ENCODE peak calls at places on chromosomes 13 and 19, in six cellular contexts. V is heart left ventricle, Z is brain microvascular endothelial cell, B is colonic mucosa, H is kidney epithelial cell, K is left ventricle myocardium inferior. M is an unnamed sample. For H3K27me3, the result is how much of the 10 kb centered on the place peaks cover.

GRCh38 chr19:42267644-42268141 is 1.4 kb upstream of the CIC start:
- DNase-seq in K (no peak), Z (no peak), V (no peak), B (no peak), H (no peak), M (peak)

GRCh38 chr19:11196406-11197287 is 698 bp downstream of the KANK2 start:
- DNase-seq in H (no peak), Z (no peak), K (peak), V (peak), B (peak), M (peak)

GRCh38 chr13:38804536-38804935 is 117.7 kb downstream of the FREM2 start:
- DNase-seq in H (peak), K (no peak), Z (no peak), V (no peak), B (no peak), M (no peak)

GRCh38 chr19:3821857-3822364 is 35.7 kb upstream of the MATK start:
- DNase-seq in Z (peak), B (peak), K (peak), V (peak), H (no peak), M (peak)

GRCh38 chr13:21742041-21742440 is 71.2 kb downstream of the FGF9 start:
- DNase-seq in Z (no peak), B (peak), H (no peak), K (no peak), V (no peak), M (no peak)

GRCh38 chr19:2574971-2575630 is 99.2 kb downstream of the GADD45B start:
- DNase-seq in B (no peak), H (no peak), V (no peak), K (no peak), Z (no peak), M (no peak)

GRCh38 chr19:19160489-19161035 is 9.5 kb downstream of the MEF2B start:
- DNase-seq in K (no peak), H (no peak), Z (no peak), B (no peak), V (no peak), M (no peak)

GRCh38 chr19:48506138-48506733 is 5.4 kb downstream of the LMTK3 start:
- DNase-seq in Z (no peak), B (no peak), V (no peak), H (no peak), K (no peak), M (no peak)

GRCh38 chr13:79528759-79529191 is 47.8 kb downstream of the NDFIP2 start:
- DNase-seq in K (no peak), B (no peak), H (no peak), Z (no peak), V (no peak), M (no peak)

DNA sequence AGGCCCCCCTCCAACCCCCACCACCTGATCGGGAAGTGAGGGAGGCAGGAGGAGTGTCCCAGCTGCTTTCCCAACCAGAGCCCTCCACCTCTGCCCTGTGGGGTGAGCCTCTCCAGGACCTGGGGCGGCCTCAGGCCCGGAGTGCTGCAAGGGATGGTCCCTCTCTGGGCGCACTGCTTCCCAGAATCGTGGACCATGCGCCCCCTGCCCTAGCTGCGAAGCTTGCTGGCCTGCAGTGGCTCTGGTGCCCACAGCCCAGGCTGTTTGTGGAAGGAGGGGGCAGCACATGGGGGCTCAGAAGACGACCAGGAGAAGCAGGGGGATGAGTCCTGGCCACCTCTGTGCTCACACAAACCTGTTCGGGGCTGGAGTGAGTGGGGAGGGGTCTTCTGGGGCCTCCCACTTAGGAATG is 33.6 kb downstream of the CEBPG start:
- DNase-seq in V (no peak), K (no peak), B (no peak), H (no peak), Z (no peak), M (peak)
- TF ChIP-seq CTCF in V (no peak), K (no peak), B (no peak), H (no peak), Z (no peak), M (no peak)

DNA sequence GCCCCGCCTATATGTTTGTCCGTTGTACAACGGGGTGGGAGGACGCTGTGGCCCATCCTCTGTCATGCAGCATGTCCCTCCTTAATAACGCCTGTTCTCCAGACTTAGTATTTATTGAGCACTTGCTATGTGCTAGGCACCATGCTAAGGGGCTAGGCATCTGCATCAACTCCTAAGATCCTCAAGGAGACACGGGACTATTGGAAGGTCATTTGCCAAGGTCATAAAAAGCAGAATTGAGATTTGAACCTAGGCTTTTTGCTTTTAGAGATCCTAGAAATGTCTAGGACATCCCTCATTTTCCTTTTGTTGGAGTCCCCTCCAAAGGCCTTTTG is 1.8 kb upstream of the MAST1 start:
- DNase-seq in H (no peak), Z (no peak), K (no peak), V (no peak), B (no peak), M (no peak)
- H3K27me3 ChIP-seq in H (half or more), Z (half or more), K (half or more), V (half or more), B (half or more), M (under half)

GRCh38 chr13:64154514-64154913 is 2738.9 kb upstream of the PCDH20 start:
- DNase-seq in V (no peak), B (no peak), Z (no peak), H (no peak), K (no peak), M (no peak)
- TF ChIP-seq CTCF in V (no peak), B (no peak), Z (no peak), H (peak), K (no peak), M (no peak)

GRCh38 chr19:8129061-8129460 is 20.3 kb downstream of the FBN3 start:
- DNase-seq in Z (no peak), B (no peak), H (no peak), V (no peak), K (no peak), M (no peak)
- H3K27me3 ChIP-seq in Z (under half), B (under half), H (under half), V (under half), K (half or more), M (under half)

DNA sequence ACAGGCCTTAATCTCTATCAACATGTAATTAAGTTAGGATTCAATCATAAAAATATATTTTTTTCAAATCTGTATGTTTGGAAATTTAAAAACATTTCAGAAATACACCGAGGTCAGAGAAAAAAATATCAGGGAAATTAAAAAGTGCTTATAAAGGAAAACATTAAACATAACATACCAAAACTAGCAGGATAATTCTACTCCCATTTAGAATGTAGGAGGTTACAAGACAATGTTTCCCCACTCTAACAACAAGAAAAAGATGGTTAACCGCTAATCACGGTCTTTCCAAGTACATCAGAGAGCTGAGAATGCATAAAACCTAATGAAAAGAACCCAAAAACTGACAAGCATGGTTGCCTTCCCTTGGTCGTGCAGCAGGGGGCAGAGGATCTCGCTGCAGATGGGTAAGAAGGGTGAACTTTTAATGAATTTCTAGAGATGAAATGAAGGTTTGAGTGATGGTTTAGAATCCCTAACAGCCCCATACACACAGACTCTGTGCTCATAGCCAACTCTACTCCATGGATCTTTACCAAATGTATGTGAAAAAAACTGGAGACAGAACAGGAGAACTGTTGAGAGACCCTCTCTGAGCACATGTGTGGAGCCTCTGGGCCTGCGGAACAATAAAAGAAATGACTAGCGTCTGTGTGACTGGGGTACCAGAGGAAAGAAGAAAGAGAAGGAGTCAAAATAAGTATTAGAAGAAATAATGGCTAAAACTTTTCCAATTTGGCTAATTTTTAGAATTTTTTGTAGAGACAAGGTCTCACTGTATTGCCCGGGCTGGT is 51.3 kb upstream of the LSM14A start:
- DNase-seq in V (no peak), K (no peak), H (no peak), Z (peak), B (peak), M (peak)
- TF ChIP-seq CTCF in V (peak), K (peak), H (peak), Z (peak), B (peak), M (peak)

DNA sequence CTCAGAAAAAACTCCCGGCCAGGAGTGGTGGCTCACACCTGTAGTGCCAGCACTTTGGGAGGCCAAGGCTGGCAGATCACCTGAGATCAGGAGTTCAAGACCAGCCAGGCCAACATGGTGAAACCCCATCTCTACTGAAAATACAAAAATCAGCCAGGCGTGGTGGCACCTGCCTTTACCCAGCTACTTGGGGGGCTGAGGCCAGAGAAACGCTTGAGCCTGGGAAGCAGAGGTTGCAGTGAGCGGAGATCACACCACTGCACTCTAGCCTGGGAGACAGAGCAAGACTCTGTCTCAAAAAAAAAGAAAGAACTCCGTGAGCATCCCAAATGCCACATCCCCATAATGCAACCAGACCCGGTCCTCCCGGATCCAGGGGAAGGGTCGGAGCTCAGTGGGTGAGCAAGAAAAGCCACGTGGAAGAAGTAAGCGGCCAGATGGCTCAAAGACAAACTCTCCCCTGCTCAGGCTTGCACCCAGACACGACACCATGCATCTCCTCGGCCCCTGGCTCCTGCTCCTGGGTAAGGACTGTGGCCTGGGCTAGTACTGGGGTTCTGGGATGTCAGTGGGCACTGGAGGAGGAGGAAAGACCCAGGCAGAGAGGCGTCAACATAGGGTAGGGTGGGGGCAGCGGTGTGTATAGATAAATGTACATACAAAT is 2.7 kb downstream of the CD22 start:
- DNase-seq in K (no peak), V (peak), B (no peak), Z (no peak), H (no peak), M (no peak)
- H3K27me3 ChIP-seq in K (half or more), V (under half), B (under half), Z (under half), H (under half), M (under half)

GRCh38 chr19:55113570-55114039 is 3.8 kb downstream of the PPP1R12C start:
- DNase-seq in H (peak), V (peak), K (peak), B (peak), Z (peak), M (peak)

GRCh38 chr19:55112781-55113569 is 4.5 kb downstream of the PPP1R12C start:
- DNase-seq in K (no peak), V (peak), Z (no peak), B (no peak), H (no peak), M (no peak)

GRCh38 chr19:55109527-55110291 is 7.7 kb downstream of the PPP1R12C start:
- DNase-seq in K (no peak), B (no peak), H (no peak), Z (no peak), V (no peak), M (peak)

GRCh38 chr19:55112246-55112780 is 5.1 kb downstream of the PPP1R12C start:
- DNase-seq in V (no peak), H (no peak), Z (no peak), B (no peak), K (no peak), M (no peak)

GRCh38 chr19:55111238-55111831 is 6.1 kb downstream of the PPP1R12C start:
- DNase-seq in V (no peak), Z (no peak), H (no peak), B (no peak), K (no peak), M (peak)
- TF ChIP-seq CTCF in V (no peak), Z (no peak), H (no peak), B (no peak), K (no peak), M (no peak)

M was measured in right lobe of liver.